ENCODE peak calls at places on chromosomes 16 and 17, in six cellular contexts. H is CD8-positive, alpha-beta T cell; Y is aorta; G is brain microvascular endothelial cell; U is endodermal cell; E is CD8-positive, alpha-beta memory T cell. Q is an unnamed sample.

GRCh38 chr17:79230576-79230975 is 156.0 kb downstream of the ENGASE start:
- DNase-seq in U (no peak), E (no peak), H (no peak), G (no peak), Y (no peak), Q (no peak)

GRCh38 chr17:81672504-81672903 is 6.0 kb downstream of the CCDC137 start:
- DNase-seq in G (no peak), E (no peak), U (no peak), Y (no peak), H (no peak), Q (peak; percentile 64)

GRCh38 chr16:86389566-86390328 is 120.6 kb upstream of the FOXF1 start:
- DNase-seq in G (no peak), E (no peak), H (no peak), Y (no peak), U (no peak), Q (no peak)

GRCh38 chr17:17839792-17840707 is 3.3 kb upstream of the SREBF1 start:
- DNase-seq in U (peak; percentile 98), G (peak; percentile 77), E (peak; percentile 78), H (peak; percentile 77), Y (peak; percentile 93), Q (peak; percentile 96)

GRCh38 chr16:19431636-19432340 is 14.1 kb downstream of the TMC5 start:
- DNase-seq in U (no peak), E (no peak), Y (no peak), G (no peak), H (no peak), Q (no peak)

GRCh38 chr16:83100679-83101078 is 473.9 kb downstream of the CDH13 start:
- DNase-seq in E (no peak), H (no peak), G (no peak), Y (no peak), U (no peak), Q (peak; percentile 70)

GRCh38 chr16:85309656-85310587 is 197.7 kb upstream of the CIBAR2 start:
- DNase-seq in U (peak; percentile 81), H (peak; percentile 41), E (no peak), Y (peak; percentile 81), G (no peak), Q (no peak)

GRCh38 chr17:15965510-15965909 is 20.6 kb downstream of the ADORA2B start:
- DNase-seq in H (no peak), E (no peak), Y (no peak), G (no peak), U (peak; percentile 73), Q (no peak)

GRCh38 chr17:27624555-27624954 is 6.4 kb upstream of the LGALS9 start:
- DNase-seq in H (no peak), Y (no peak), E (no peak), U (no peak), G (no peak), Q (no peak)

GRCh38 chr16:29821663-29822115 is 1.4 kb downstream of the MVP start:
- DNase-seq in U (no peak), Y (peak; percentile 66), E (no peak), H (no peak), G (peak; percentile 65), Q (no peak)

GRCh38 chr17:57356153-57356721 is 99.9 kb downstream of the MSI2 start:
- DNase-seq in H (no peak), Y (no peak), U (no peak), G (no peak), E (no peak), Q (no peak)

GRCh38 chr16:57754354-57755060 is 18.9 kb downstream of the KATNB1 start:
- DNase-seq in U (no peak), E (no peak), H (no peak), G (no peak), Y (no peak), Q (peak; percentile 41)

GRCh38 chr16:21104124-21104860 is 46.4 kb downstream of the DNAH3 start:
- DNase-seq in U (no peak), H (no peak), G (peak; percentile 76), E (no peak), Y (no peak), Q (no peak)

GRCh38 chr17:61399131-61400057 is at the start of gene TBX2:
- DNase-seq in G (peak; percentile 96), U (peak; percentile 96), H (no peak), E (no peak), Y (peak; percentile 92), Q (no peak)

GRCh38 chr16:4184038-4184702 is 57.7 kb downstream of the SRL start:
- DNase-seq in H (no peak), Y (no peak), E (no peak), G (no peak), U (peak; percentile 63), Q (no peak)

GRCh38 chr16:3999479-3999868 is 116.8 kb downstream of the ADCY9 start:
- DNase-seq in E (no peak), G (peak; percentile 58), U (peak; percentile 67), H (no peak), Y (peak; percentile 81), Q (no peak)

GRCh38 chr17:40450175-40450574 is 6.9 kb downstream of the IGFBP4 start:
- DNase-seq in G (no peak), Y (no peak), E (no peak), H (no peak), U (peak; percentile 92), Q (no peak)

GRCh38 chr17:63358956-63359355 is 87.2 kb downstream of the CYB561 start:
- DNase-seq in Y (no peak), G (no peak), U (no peak), E (no peak), H (no peak), Q (no peak)

GRCh38 chr17:79944821-79945391 is 90.8 kb downstream of the TBC1D16 start:
- DNase-seq in G (no peak), Y (peak; percentile 46), H (no peak), U (no peak), E (no peak), Q (peak; percentile 72)

GRCh38 chr17:82560802-82561428 is 41.4 kb downstream of the FOXK2 start:
- DNase-seq in G (no peak), E (no peak), U (no peak), Y (no peak), H (no peak), Q (no peak)

GRCh38 chr17:39208893-39209292 is 8.8 kb downstream of the RPL19 start:
- DNase-seq in G (no peak), E (no peak), U (peak; percentile 77), H (peak; percentile 40), Y (no peak), Q (no peak)

GRCh38 chr16:68074850-68075249 is 10.3 kb upstream of the NFATC3 start:
- DNase-seq in H (peak; percentile 78), U (no peak), G (no peak), Y (peak; percentile 52), E (peak; percentile 69), Q (no peak)

GRCh38 chr16:86585821-86586611 is 7.7 kb downstream of the FOXL1 start:
- DNase-seq in H (no peak), U (no peak), Y (no peak), E (no peak), G (no peak), Q (no peak)

GRCh38 chr16:86680137-86680536 is 101.8 kb downstream of the FOXL1 start:
- DNase-seq in U (no peak), E (no peak), Y (peak; percentile 69), G (peak; percentile 87), H (no peak), Q (no peak)

GRCh38 chr17:74972107-74972972 is at the start of gene HID1:
- DNase-seq in Y (peak; percentile 65), H (peak; percentile 80), E (peak; percentile 76), G (no peak), U (peak; percentile 98), Q (no peak)

GRCh38 chr16:13919330-13919682 is 648 bp upstream of the ERCC4 start:
- DNase-seq in E (no peak), G (no peak), H (no peak), Y (no peak), U (no peak), Q (no peak)

GRCh38 chr17:74362811-74363498 is 1.3 kb upstream of the BTBD17 start:
- DNase-seq in Y (no peak), H (no peak), E (no peak), G (no peak), U (no peak), Q (no peak)

GRCh38 chr17:17677299-17678040 is 3.8 kb upstream of the RAI1 start:
- DNase-seq in U (peak; percentile 41), E (no peak), G (no peak), H (no peak), Y (no peak), Q (no peak)

GRCh38 chr17:55758171-55758570 is 7.3 kb downstream of the PCTP start:
- DNase-seq in U (no peak), Y (no peak), G (no peak), E (no peak), H (no peak), Q (no peak)
- H3K27ac ChIP-seq in U (no peak overlapping the region), Y (no peak overlapping the region), G (no peak overlapping the region), E (no peak overlapping the region), H (no peak overlapping the region), Q (no peak overlapping the region)

DNA sequence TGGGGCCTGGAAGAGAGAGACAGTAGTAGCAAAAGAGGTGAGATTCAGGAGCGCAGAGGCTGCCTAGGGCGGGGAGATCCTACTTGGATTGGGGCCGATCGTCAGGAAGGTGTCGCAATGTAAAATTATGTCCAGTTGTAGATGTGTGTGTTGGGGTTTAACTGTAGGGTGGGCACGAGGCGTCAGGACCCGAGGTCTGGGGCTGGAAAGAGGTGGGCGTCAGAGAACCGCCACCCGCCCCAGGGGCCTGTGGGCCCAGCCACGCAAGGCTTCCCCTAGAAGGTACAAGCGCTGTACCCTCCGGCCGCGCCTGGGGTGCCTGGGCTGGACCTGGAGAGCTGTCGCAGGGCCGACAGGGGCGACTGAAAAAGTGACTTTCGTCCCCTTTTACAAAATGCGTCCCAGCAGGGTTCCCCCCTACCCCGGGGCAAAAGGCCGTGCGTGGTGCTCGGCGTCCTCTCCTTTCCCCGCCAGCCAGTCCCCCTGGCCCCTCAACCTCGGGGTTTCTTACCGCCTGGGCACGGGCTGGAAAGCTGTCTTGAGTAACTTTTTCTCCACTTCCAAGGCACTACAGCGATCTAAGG is 2.8 kb downstream of the IRX3 start:
- DNase-seq in H (no peak), U (no peak), E (no peak), Y (no peak), G (no peak), Q (peak; percentile 60)
- H3K4me3 ChIP-seq in H (no peak overlapping the region), U (peak overlapping the region; percentile 76), E (no peak overlapping the region), Y (no peak overlapping the region), G (peak overlapping the region; percentile 64), Q (peak overlapping the region; percentile 88)

GRCh38 chr16:49281843-49282642 is 405 bp upstream of the CBLN1 start:
- DNase-seq in G (peak; percentile 2), U (peak; percentile 96), H (no peak), Y (peak; percentile 86), E (no peak), Q (peak; percentile 84)
- H3K27me3 ChIP-seq in G (peaks cover 64% of the 10 kb centered on the region), U (peaks cover 87% of the 10 kb centered on the region), H (peaks cover 14% of the 10 kb centered on the region), Y (no peaks in the 10 kb centered on the region), E (peaks cover 14% of the 10 kb centered on the region), Q (peaks cover 93% of the 10 kb centered on the region)

DNA sequence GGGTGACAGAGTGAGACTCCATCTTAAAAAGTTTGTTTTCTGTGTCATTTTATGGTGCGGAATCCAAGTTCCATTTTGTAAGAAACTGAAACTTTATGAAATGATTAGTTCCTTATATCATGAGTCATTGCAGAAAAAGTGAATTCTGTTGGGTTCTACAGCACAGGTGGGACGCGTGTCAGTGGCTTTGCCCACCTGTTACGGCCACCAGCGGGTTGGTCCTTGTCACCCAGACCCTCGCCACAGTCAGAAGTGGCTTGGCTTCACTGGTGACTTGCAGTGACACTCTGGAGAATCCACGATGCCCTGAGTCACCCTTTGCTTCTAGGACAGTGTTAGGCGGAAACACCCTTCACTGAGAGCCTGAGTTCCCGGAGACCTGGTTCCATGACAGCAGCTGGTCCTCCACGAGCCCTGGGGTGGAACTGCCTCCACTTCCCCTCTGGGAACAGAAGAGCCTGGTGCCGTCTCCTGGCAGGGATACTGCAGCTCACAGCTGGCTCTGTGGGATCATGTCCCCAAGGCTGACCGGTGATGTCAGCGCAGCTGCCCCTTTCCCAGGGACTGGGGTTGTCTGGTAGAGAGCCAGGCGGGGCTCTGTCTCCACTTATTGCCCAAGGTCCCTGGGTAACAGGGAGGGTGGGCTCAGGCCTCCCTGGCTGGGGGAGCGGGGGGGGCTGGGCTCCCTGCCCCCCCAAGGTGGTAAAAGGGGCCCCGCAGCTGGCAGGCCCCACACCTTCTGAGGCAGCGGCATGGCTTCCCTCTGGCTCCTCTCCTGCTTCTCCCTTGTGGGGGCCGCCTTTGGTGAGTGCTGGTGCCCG is at the start of gene CTRB1:
- DNase-seq in H (no peak), E (no peak), Y (no peak), U (no peak), G (no peak), Q (no peak)
- H3K27ac ChIP-seq in H (no peak within 1 kb of the TSS), E (no peak within 1 kb of the TSS), Y (no peak within 1 kb of the TSS), U (no peak within 1 kb of the TSS), G (no peak within 1 kb of the TSS), Q (no peak within 1 kb of the TSS)

Q was measured in RWPE2.